ENCODE peak calls at places on chromosome 14, in eight cellular contexts. V, A, K, R, I, F, J and Z are unnamed samples.

GRCh38 chr14:61152851-61153364 is 128.2 kb downstream of the TMEM30B start:
- DNase-seq in K (no peak), I (no peak), F (no peak), V (peak; percentile 45), R (no peak), A (peak; percentile 62), J (no peak), Z (no peak)

GRCh38 chr14:99093532-99094517 is 178.2 kb downstream of the BCL11B start:
- DNase-seq in I (no peak), V (no peak), R (peak; percentile 73), F (no peak), A (no peak), K (no peak), J (no peak), Z (no peak)

GRCh38 chr14:89288114-89288513 is 128.9 kb downstream of the FOXN3 start:
- DNase-seq in V (no peak), J (no peak), A (peak; percentile 4), I (no peak), F (no peak), K (no peak), R (no peak), Z (no peak)

GRCh38 chr14:105389534-105389933 is 8.8 kb upstream of the TEX22 start:
- DNase-seq in V (no peak), A (no peak), K (no peak), R (no peak), I (no peak), F (no peak), J (no peak), Z (no peak)

GRCh38 chr14:104600141-104600643 is 4.4 kb downstream of the TMEM179 start:
- DNase-seq in F (no peak), J (no peak), I (peak; percentile 45), K (peak; percentile 94), V (no peak), A (peak; percentile 36), R (peak; percentile 57), Z (no peak)

GRCh38 chr14:95514131-95515079 is 2.0 kb downstream of the SYNE3 start:
- DNase-seq in V (no peak), I (no peak), A (no peak), F (no peak), K (no peak), J (peak; percentile 45), R (no peak), Z (no peak)

GRCh38 chr14:79540394-79540793 is 670.9 kb downstream of the DIO2 start:
- DNase-seq in R (no peak), K (no peak), F (no peak), A (no peak), I (no peak), J (no peak), V (peak; percentile 10), Z (no peak)

GRCh38 chr14:50666772-50667490 is 1.2 kb downstream of the SAV1 start:
- DNase-seq in I (peak; percentile 63), R (peak; percentile 71), K (peak; percentile 23), V (peak; percentile 82), J (peak; percentile 16), F (no peak), A (peak; percentile 85), Z (peak; percentile 65)

GRCh38 chr14:89428163-89428523 is 11.1 kb upstream of the FOXN3 start:
- DNase-seq in I (no peak), K (no peak), A (no peak), J (no peak), R (no peak), F (no peak), V (no peak), Z (peak; percentile 29)

DNA sequence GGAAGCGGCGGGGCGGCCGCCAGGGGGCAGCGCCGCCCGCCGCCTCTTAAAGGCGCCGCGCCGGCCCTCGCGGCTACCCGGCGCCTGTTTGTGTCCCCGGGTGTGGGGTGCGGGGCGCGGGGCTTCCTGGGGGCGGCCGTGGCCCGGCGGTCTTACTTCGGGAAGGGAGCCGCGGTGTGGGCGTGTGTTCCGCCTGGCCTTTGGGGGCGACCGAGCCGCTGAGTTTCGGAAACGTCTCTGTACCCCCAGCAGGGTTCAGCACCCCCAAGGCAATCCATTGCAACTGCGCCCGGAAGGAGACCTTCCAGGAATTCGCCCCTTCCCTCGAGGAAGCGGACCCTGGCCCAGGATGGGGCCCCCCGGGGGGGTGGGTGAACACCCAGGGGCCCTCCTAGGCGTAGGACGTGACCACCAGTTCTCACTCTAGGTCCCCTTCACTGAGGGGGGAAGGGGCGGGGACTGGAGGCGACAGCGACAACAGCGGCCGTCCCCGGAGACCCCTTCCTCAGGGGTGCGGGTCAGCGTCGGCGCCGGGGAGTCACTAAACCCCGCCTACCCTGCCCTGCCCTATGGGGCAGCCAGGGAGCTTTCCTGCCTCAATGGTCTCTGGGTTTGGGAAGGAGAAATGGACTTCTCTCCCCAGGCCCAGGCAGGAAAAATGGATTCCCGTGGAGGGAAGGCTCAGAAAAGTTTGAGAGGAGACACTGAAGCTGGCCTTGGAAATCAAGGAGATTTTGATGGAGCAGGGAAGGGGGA is at the start of gene ITPK1:
- DNase-seq in R (peak; percentile 92), A (peak; percentile 87), J (peak; percentile 46), V (peak; percentile 71), I (peak; percentile 92), K (peak; percentile 92), F (no peak), Z (peak; percentile 80)
- TF ChIP-seq EZH2phosphoT487 in R (no peak), A (no peak), J (no peak), V (no peak), I (no peak), K (no peak), F (no peak), Z (no peak)

GRCh38 chr14:35286707-35287106 is 5.5 kb upstream of the PSMA6 start:
- DNase-seq in V (no peak), J (no peak), R (no peak), F (no peak), K (no peak), I (no peak), A (no peak), Z (peak; percentile 40)

GRCh38 chr14:35289623-35290022 is 2.6 kb upstream of the PSMA6 start:
- DNase-seq in I (no peak), R (no peak), K (no peak), F (no peak), A (no peak), V (no peak), J (no peak), Z (no peak)

GRCh38 chr14:35285168-35285990 is 6.8 kb upstream of the PSMA6 start:
- DNase-seq in F (no peak), I (no peak), A (peak; percentile 30), R (no peak), K (no peak), J (peak; percentile 61), V (peak; percentile 33), Z (peak; percentile 81)

GRCh38 chr14:35287481-35288013 is 4.6 kb upstream of the PSMA6 start:
- DNase-seq in A (no peak), F (no peak), R (no peak), I (peak; percentile 9), V (no peak), J (no peak), K (no peak), Z (peak; percentile 33)

DNA sequence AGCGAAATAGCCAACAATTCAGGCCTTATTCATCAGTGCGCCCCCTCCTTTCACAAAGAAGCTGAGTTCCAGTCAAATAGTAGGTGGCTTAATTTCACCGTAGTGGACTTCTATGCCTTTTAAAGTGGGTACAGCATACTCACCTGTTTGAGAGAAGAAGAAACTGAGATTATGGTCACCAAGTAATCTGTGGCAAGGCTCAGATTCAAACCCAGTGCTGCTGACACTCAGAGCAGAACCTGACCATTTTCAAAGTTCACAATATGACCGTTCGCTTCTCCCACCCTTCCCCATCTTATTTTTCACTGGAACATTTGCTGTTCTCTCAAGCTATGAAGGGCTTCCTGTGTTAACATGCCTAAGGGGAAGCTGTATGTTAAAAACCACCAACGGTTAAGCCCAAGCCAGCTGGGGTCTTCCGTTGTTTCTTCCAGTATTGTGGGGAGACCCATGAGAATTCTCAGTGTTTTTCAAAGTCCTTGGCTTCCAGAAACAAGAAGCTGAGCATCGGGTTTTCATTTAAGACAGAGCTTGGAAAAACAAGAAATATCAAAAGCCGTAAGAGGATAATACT is 6.1 kb upstream of the PSMA6 start:
- DNase-seq in J (no peak), K (no peak), A (no peak), F (no peak), I (no peak), V (no peak), R (no peak), Z (peak; percentile 72)
- H3K4me2 ChIP-seq in J (peak overlapping the region; percentile 46), K (no peak overlapping the region), A (no peak overlapping the region), F (no peak overlapping the region), I (no peak overlapping the region), V (no peak overlapping the region), R (no peak overlapping the region), Z (peak overlapping the region; percentile 85)

GRCh38 chr14:76584271-76584702 is 177.0 kb upstream of the VASH1 start:
- DNase-seq in R (no peak), K (no peak), J (no peak), F (no peak), I (no peak), V (no peak), A (no peak), Z (no peak)
- TF ChIP-seq EZH2phosphoT487 in R (no peak), K (no peak), J (no peak), F (no peak), I (no peak), V (no peak), A (no peak), Z (no peak)

DNA sequence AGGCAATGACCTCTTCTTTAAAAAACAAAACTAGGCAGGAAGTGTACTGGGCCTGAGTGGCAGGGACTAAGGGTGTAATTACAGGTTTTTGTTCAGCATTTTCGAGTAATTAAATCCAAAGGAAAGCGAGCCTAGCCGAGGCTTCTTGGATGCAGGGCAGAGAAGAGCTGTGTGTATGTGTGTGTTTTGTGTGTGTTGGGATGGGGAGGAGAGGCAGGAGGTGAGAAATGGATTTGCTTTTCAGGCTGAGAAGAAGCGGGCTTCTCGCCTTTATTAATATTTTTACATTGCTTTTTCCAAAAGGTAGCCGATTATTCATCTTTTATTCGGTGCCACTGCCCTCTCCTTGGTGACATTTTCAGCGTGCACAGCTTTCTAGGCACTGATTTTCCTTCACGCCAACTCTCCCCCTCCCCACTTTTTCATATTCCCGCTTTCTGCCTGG is 8.9 kb upstream of the IRF2BPL start:
- DNase-seq in F (no peak), K (no peak), A (no peak), I (no peak), V (no peak), R (no peak), J (no peak), Z (no peak)
- H3K4me2 ChIP-seq in F (no peak overlapping the region), K (peak overlapping the region; percentile 81), A (no peak overlapping the region), I (peak overlapping the region; percentile 74), V (peak overlapping the region; percentile 81), R (peak overlapping the region; percentile 30), J (no peak overlapping the region), Z (peak overlapping the region; percentile 43)